ENCODE peak calls at places on chromosomes 12 and 14, in six cellular contexts. One of them, this sample, is unnamed.

GRCh38 chr12:8742501-8742900 is 44.7 kb downstream of the RIMKLB start:
- DNase-seq in hepatocyte: no peak
- DNase-seq in stomach: no peak
- DNase-seq in cardiac fibroblast: peak; percentile 53
- DNase-seq in Peyer's patch: no peak
- DNase-seq in tibial nerve: no peak
- DNase-seq in this sample: no peak

GRCh38 chr12:101931498-101932326 is 54.3 kb downstream of the DRAM1 start:
- DNase-seq in hepatocyte: no peak
- DNase-seq in Peyer's patch: no peak
- DNase-seq in stomach: no peak
- DNase-seq in tibial nerve: no peak
- DNase-seq in cardiac fibroblast: no peak
- DNase-seq in this sample: no peak

GRCh38 chr12:18383203-18383602 is 121.9 kb downstream of the PIK3C2G start:
- DNase-seq in tibial nerve: no peak
- DNase-seq in Peyer's patch: no peak
- DNase-seq in hepatocyte: peak; percentile 46
- DNase-seq in cardiac fibroblast: peak; percentile 97
- DNase-seq in stomach: no peak
- DNase-seq in this sample: no peak

GRCh38 chr12:122854554-122854953 is 19.3 kb downstream of the HIP1R start:
- DNase-seq in stomach: no peak
- DNase-seq in Peyer's patch: no peak
- DNase-seq in tibial nerve: no peak
- DNase-seq in hepatocyte: no peak
- DNase-seq in cardiac fibroblast: no peak
- DNase-seq in this sample: no peak

GRCh38 chr12:5733136-5733755 is 211.8 kb downstream of the ANO2 start:
- DNase-seq in cardiac fibroblast: no peak
- DNase-seq in tibial nerve: no peak
- DNase-seq in hepatocyte: no peak
- DNase-seq in stomach: peak; percentile 56
- DNase-seq in Peyer's patch: no peak
- DNase-seq in this sample: no peak

GRCh38 chr12:96237465-96238077 is 43.4 kb downstream of the ELK3 start:
- DNase-seq in stomach: peak; percentile 44
- DNase-seq in tibial nerve: peak; percentile 69
- DNase-seq in cardiac fibroblast: peak; percentile 96
- DNase-seq in hepatocyte: no peak
- DNase-seq in Peyer's patch: peak; percentile 78
- DNase-seq in this sample: no peak

GRCh38 chr12:67410667-67411067 is 141.5 kb downstream of the CAND1 start:
- DNase-seq in hepatocyte: no peak
- DNase-seq in stomach: no peak
- DNase-seq in tibial nerve: no peak
- DNase-seq in Peyer's patch: no peak
- DNase-seq in cardiac fibroblast: no peak
- DNase-seq in this sample: no peak

GRCh38 chr12:44502681-44503080 is 373.4 kb downstream of the NELL2 start:
- DNase-seq in stomach: no peak
- DNase-seq in cardiac fibroblast: no peak
- DNase-seq in Peyer's patch: no peak
- DNase-seq in hepatocyte: no peak
- DNase-seq in tibial nerve: no peak
- DNase-seq in this sample: no peak

GRCh38 chr14:74921987-74922751 is 891 bp downstream of the RPS6KL1 start:
- DNase-seq in cardiac fibroblast: no peak
- DNase-seq in stomach: no peak
- DNase-seq in Peyer's patch: peak; percentile 33
- DNase-seq in hepatocyte: no peak
- DNase-seq in tibial nerve: no peak
- DNase-seq in this sample: no peak

GRCh38 chr14:91861091-91861490 is 6.2 kb downstream of the TC2N start:
- DNase-seq in tibial nerve: no peak
- DNase-seq in Peyer's patch: no peak
- DNase-seq in stomach: no peak
- DNase-seq in hepatocyte: no peak
- DNase-seq in cardiac fibroblast: no peak
- DNase-seq in this sample: no peak

GRCh38 chr12:106138646-106139421 is at the start of gene NUAK1:
- DNase-seq in tibial nerve: no peak
- DNase-seq in cardiac fibroblast: peak; percentile 61
- DNase-seq in Peyer's patch: peak; percentile 58
- DNase-seq in hepatocyte: peak; percentile 86
- DNase-seq in stomach: peak; percentile 54
- DNase-seq in this sample: peak; percentile 86

GRCh38 chr12:124866883-124867232 is 3.2 kb upstream of the SCARB1 start:
- DNase-seq in Peyer's patch: no peak
- DNase-seq in tibial nerve: no peak
- DNase-seq in cardiac fibroblast: no peak
- DNase-seq in hepatocyte: no peak
- DNase-seq in stomach: no peak
- DNase-seq in this sample: no peak

GRCh38 chr12:105357162-105357691 is 26.7 kb downstream of the C12orf75 start:
- DNase-seq in tibial nerve: no peak
- DNase-seq in hepatocyte: peak; percentile 41
- DNase-seq in Peyer's patch: no peak
- DNase-seq in stomach: no peak
- DNase-seq in cardiac fibroblast: peak; percentile 18
- DNase-seq in this sample: no peak

GRCh38 chr14:101789222-101789621 is 27.7 kb downstream of the PPP2R5C start:
- DNase-seq in cardiac fibroblast: no peak
- DNase-seq in tibial nerve: no peak
- DNase-seq in stomach: no peak
- DNase-seq in hepatocyte: no peak
- DNase-seq in Peyer's patch: no peak
- DNase-seq in this sample: no peak

GRCh38 chr12:125148316-125148715 is 83.1 kb downstream of the AACS start:
- DNase-seq in Peyer's patch: no peak
- DNase-seq in hepatocyte: no peak
- DNase-seq in cardiac fibroblast: no peak
- DNase-seq in stomach: no peak
- DNase-seq in tibial nerve: no peak
- DNase-seq in this sample: no peak

GRCh38 chr12:1350055-1350933 is 244.1 kb downstream of the FBXL14 start:
- DNase-seq in stomach: no peak
- DNase-seq in Peyer's patch: no peak
- DNase-seq in cardiac fibroblast: peak; percentile 78
- DNase-seq in tibial nerve: no peak
- DNase-seq in hepatocyte: peak; percentile 68
- DNase-seq in this sample: no peak

GRCh38 chr12:92242917-92243316 is 97.3 kb upstream of the BTG1 start:
- DNase-seq in tibial nerve: no peak
- DNase-seq in stomach: no peak
- DNase-seq in cardiac fibroblast: peak; percentile 86
- DNase-seq in Peyer's patch: no peak
- DNase-seq in hepatocyte: peak; percentile 17
- DNase-seq in this sample: no peak

GRCh38 chr14:34620115-34620514 is 9.8 kb downstream of the SNX6 start:
- DNase-seq in stomach: no peak
- DNase-seq in cardiac fibroblast: no peak
- DNase-seq in Peyer's patch: no peak
- DNase-seq in hepatocyte: no peak
- DNase-seq in tibial nerve: no peak
- DNase-seq in this sample: no peak

GRCh38 chr12:96194901-96195844 is 998 bp downstream of the ELK3 start:
- DNase-seq in hepatocyte: peak; percentile 76
- DNase-seq in stomach: peak; percentile 54
- DNase-seq in cardiac fibroblast: peak; percentile 90
- DNase-seq in Peyer's patch: peak; percentile 80
- DNase-seq in tibial nerve: peak; percentile 35
- DNase-seq in this sample: peak; percentile 54

GRCh38 chr12:4011597-4011996 is 138.4 kb upstream of the PARP11 start:
- DNase-seq in stomach: no peak
- DNase-seq in Peyer's patch: no peak
- DNase-seq in tibial nerve: no peak
- DNase-seq in hepatocyte: peak; percentile 55
- DNase-seq in cardiac fibroblast: no peak
- DNase-seq in this sample: no peak

GRCh38 chr12:52025301-52026172 is 18.8 kb downstream of the TAMALIN start:
- DNase-seq in Peyer's patch: peak; percentile 94
- DNase-seq in hepatocyte: peak; percentile 89
- DNase-seq in tibial nerve: peak; percentile 97
- DNase-seq in cardiac fibroblast: peak; percentile 87
- DNase-seq in stomach: peak; percentile 90
- DNase-seq in this sample: peak; percentile 87

GRCh38 chr14:51442513-51443175 is 202.6 kb downstream of the TMX1 start:
- DNase-seq in hepatocyte: peak; percentile 40
- DNase-seq in cardiac fibroblast: peak; percentile 99
- DNase-seq in Peyer's patch: no peak
- DNase-seq in stomach: no peak
- DNase-seq in tibial nerve: no peak
- DNase-seq in this sample: no peak

GRCh38 chr12:22477166-22477893 is 67.0 kb downstream of the C2CD5 start:
- DNase-seq in tibial nerve: no peak
- DNase-seq in cardiac fibroblast: peak; percentile 96
- DNase-seq in hepatocyte: no peak
- DNase-seq in stomach: no peak
- DNase-seq in Peyer's patch: no peak
- DNase-seq in this sample: no peak

GRCh38 chr14:102560436-102561261 is 31.8 kb upstream of the RCOR1 start:
- DNase-seq in Peyer's patch: peak; percentile 63
- DNase-seq in hepatocyte: no peak
- DNase-seq in tibial nerve: no peak
- DNase-seq in cardiac fibroblast: no peak
- DNase-seq in stomach: no peak
- DNase-seq in this sample: no peak

GRCh38 chr12:72030272-72030671 is 91.6 kb downstream of the TPH2 start:
- DNase-seq in tibial nerve: no peak
- DNase-seq in Peyer's patch: no peak
- DNase-seq in stomach: no peak
- DNase-seq in cardiac fibroblast: no peak
- DNase-seq in hepatocyte: no peak
- DNase-seq in this sample: no peak

GRCh38 chr12:72036393-72036792 is 97.7 kb downstream of the TPH2 start:
- DNase-seq in stomach: no peak
- DNase-seq in tibial nerve: no peak
- DNase-seq in Peyer's patch: no peak
- DNase-seq in hepatocyte: no peak
- DNase-seq in cardiac fibroblast: no peak
- DNase-seq in this sample: no peak

GRCh38 chr12:72031066-72031465 is 92.4 kb downstream of the TPH2 start:
- DNase-seq in stomach: no peak
- DNase-seq in tibial nerve: no peak
- DNase-seq in hepatocyte: peak; percentile 43
- DNase-seq in cardiac fibroblast: no peak
- DNase-seq in Peyer's patch: no peak
- DNase-seq in this sample: no peak

DNA sequence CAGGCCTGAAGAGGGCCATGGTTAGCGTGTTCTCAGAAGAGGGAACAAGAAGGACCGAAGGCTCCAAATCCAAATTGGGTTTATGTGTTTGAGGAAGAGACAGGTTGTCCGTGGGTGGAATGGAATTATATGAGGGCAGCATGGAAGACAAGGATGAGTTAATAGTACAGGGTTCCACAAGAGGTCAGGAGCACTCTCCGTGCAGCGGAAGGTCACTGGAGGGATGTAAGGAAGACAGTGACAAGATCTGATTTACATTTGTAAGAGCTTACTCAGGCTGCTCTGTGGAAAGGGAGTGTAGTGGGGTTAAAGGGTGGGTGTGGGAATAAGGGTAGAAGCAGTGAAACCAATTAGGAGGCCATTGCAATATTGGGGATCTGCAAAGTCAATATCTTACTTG is 97.0 kb downstream of the TPH2 start:
- DNase-seq in stomach: no peak
- DNase-seq in tibial nerve: no peak
- DNase-seq in Peyer's patch: no peak
- DNase-seq in hepatocyte: no peak
- DNase-seq in cardiac fibroblast: no peak
- DNase-seq in this sample: no peak
- TF ChIP-seq CTCF in stomach: no peak
- TF ChIP-seq CTCF in tibial nerve: no peak
- TF ChIP-seq CTCF in Peyer's patch: no peak
- TF ChIP-seq CTCF in hepatocyte: no peak
- TF ChIP-seq CTCF in cardiac fibroblast: no peak
- TF ChIP-seq CTCF in this sample: no peak

GRCh38 chr14:65486856-65487255 is 74.3 kb downstream of the FUT8 start:
- DNase-seq in Peyer's patch: no peak
- DNase-seq in tibial nerve: no peak
- DNase-seq in cardiac fibroblast: no peak
- DNase-seq in stomach: no peak
- DNase-seq in hepatocyte: no peak
- DNase-seq in this sample: no peak
- TF ChIP-seq CTCF in Peyer's patch: no peak
- TF ChIP-seq CTCF in tibial nerve: no peak
- TF ChIP-seq CTCF in cardiac fibroblast: no peak
- TF ChIP-seq CTCF in stomach: no peak
- TF ChIP-seq CTCF in hepatocyte: no peak
- TF ChIP-seq CTCF in this sample: no peak

GRCh38 chr12:53719649-53720048 is 7.6 kb downstream of the CALCOCO1 start:
- DNase-seq in hepatocyte: no peak
- DNase-seq in cardiac fibroblast: peak; percentile 27
- DNase-seq in stomach: no peak
- DNase-seq in Peyer's patch: no peak
- DNase-seq in tibial nerve: no peak
- DNase-seq in this sample: no peak

GRCh38 chr12:53720946-53721345 is 6.3 kb downstream of the CALCOCO1 start:
- DNase-seq in Peyer's patch: no peak
- DNase-seq in stomach: no peak
- DNase-seq in hepatocyte: no peak
- DNase-seq in tibial nerve: no peak
- DNase-seq in cardiac fibroblast: no peak
- DNase-seq in this sample: no peak

GRCh38 chr12:53726342-53726741 is 910 bp downstream of the CALCOCO1 start:
- DNase-seq in cardiac fibroblast: peak; percentile 14
- DNase-seq in stomach: no peak
- DNase-seq in tibial nerve: no peak
- DNase-seq in Peyer's patch: no peak
- DNase-seq in hepatocyte: no peak
- DNase-seq in this sample: no peak

GRCh38 chr12:53725824-53726223 is 1.4 kb downstream of the CALCOCO1 start:
- DNase-seq in stomach: peak; percentile 49
- DNase-seq in hepatocyte: no peak
- DNase-seq in tibial nerve: no peak
- DNase-seq in Peyer's patch: no peak
- DNase-seq in cardiac fibroblast: peak; percentile 25
- DNase-seq in this sample: no peak

GRCh38 chr12:53722450-53723041 is 4.7 kb downstream of the CALCOCO1 start:
- DNase-seq in stomach: no peak
- DNase-seq in cardiac fibroblast: no peak
- DNase-seq in hepatocyte: no peak
- DNase-seq in tibial nerve: no peak
- DNase-seq in Peyer's patch: no peak
- DNase-seq in this sample: no peak
- TF ChIP-seq CTCF in stomach: no peak
- TF ChIP-seq CTCF in cardiac fibroblast: no peak
- TF ChIP-seq CTCF in hepatocyte: no peak
- TF ChIP-seq CTCF in tibial nerve: no peak
- TF ChIP-seq CTCF in Peyer's patch: no peak
- TF ChIP-seq CTCF in this sample: no peak

DNA sequence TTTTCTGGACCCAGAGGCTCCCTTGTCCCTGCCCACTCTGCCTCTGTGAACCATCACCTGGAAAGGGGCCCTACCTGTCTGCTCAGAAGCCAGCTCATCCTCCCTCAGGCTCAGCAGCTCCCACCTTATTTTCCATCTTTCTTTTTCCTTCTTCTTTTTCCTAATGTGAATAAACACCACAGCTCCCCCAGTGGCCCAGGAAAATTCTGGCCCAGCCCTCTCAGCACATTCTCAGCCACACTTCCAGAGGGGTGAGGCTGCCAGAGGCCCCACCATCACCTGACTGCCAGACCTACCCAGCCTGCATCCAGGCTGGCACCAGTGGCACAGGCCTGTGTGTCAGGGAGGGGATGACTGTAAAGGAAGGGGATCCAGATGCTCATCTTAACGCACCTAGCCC is 23.0 kb downstream of the ZFHX2 start:
- DNase-seq in stomach: no peak
- DNase-seq in hepatocyte: no peak
- DNase-seq in Peyer's patch: no peak
- DNase-seq in tibial nerve: no peak
- DNase-seq in cardiac fibroblast: no peak
- DNase-seq in this sample: no peak
- TF ChIP-seq CTCF in stomach: no peak
- TF ChIP-seq CTCF in hepatocyte: peak; percentile 22
- TF ChIP-seq CTCF in Peyer's patch: no peak
- TF ChIP-seq CTCF in tibial nerve: peak; percentile 14
- TF ChIP-seq CTCF in cardiac fibroblast: no peak
- TF ChIP-seq CTCF in this sample: no peak